ENCODE peak calls at places on chromosomes 12 and 14, in ten cellular contexts. U is stimulated activated CD4-positive, alpha-beta T cell treated with anti-CD3 and anti-CD28 coated beads, Interleukin-15, amount 100 ng/mL, for 1 hour; M is uterus; Z is KBM-7; L is activated CD4-positive, alpha-beta T cell treated with anti-CD3 and anti-CD28 coated beads for 48 hours; V is amygdala; Q is gastrocnemius medialis; A is AG10803; P is ACHN; D is NCI-H1092 treated with DMSO at 0.1 percent for 48 hours. O is an unnamed sample.
A peak's percentile ranks its signal among the peaks of the same experiment; 100 is the strongest.

GRCh38 chr12:39297946-39298345 is 145.0 kb downstream of the KIF21A start:
- DNase-seq in U (no peak), M (no peak), Z (no peak), L (no peak), V (no peak), Q (no peak), A (no peak), P (no peak), D (no peak), O (no peak)

GRCh38 chr12:8943565-8944186 is 5.8 kb downstream of the M6PR start:
- DNase-seq in U (no peak), M (no peak), Z (no peak), L (no peak), V (no peak), Q (no peak), A (no peak), P (no peak), D (no peak), O (no peak)

GRCh38 chr14:67187210-67187609 is 2.0 kb upstream of the GARIN2 start:
- DNase-seq in U (no peak), M (no peak), Z (no peak), L (no peak), V (no peak), Q (no peak), A (peak; percentile 72), P (peak; percentile 92), D (no peak), O (peak; percentile 67)

GRCh38 chr14:35420036-35420811 is 15.7 kb upstream of the NFKBIA start:
- DNase-seq in U (no peak), M (no peak), Z (no peak), L (no peak), V (no peak), Q (no peak), A (peak; percentile 84), P (peak; percentile 93), D (no peak), O (peak; percentile 65)

GRCh38 chr14:61484826-61485584 is 163.6 kb downstream of the PRKCH start:
- DNase-seq in U (no peak), M (no peak), Z (no peak), L (no peak), V (no peak), Q (no peak), A (no peak), P (no peak), D (no peak), O (no peak)

GRCh38 chr14:61184117-61184516 is 97.0 kb downstream of the TMEM30B start:
- DNase-seq in U (no peak), M (no peak), Z (no peak), L (no peak), V (no peak), Q (no peak), A (peak; percentile 98), P (no peak), D (no peak), O (peak; percentile 44)

GRCh38 chr12:75933136-75933535 is 98.4 kb downstream of the PHLDA1 start:
- DNase-seq in U (no peak), M (no peak), Z (no peak), L (no peak), V (no peak), Q (no peak), A (peak; percentile 84), P (peak; percentile 77), D (no peak), O (peak; percentile 59)

GRCh38 chr14:50928002-50928635 is 16.2 kb downstream of the PYGL start:
- DNase-seq in U (no peak), M (no peak), Z (peak; percentile 87), L (no peak), V (peak; percentile 15), Q (peak; percentile 27), A (peak; percentile 81), P (no peak), D (no peak), O (peak; percentile 83)

GRCh38 chr14:75647650-75648049 is 13.0 kb downstream of the ERG28 start:
- DNase-seq in U (no peak), M (no peak), Z (no peak), L (no peak), V (no peak), Q (peak; percentile 42), A (peak; percentile 26), P (peak; percentile 8), D (no peak), O (peak; percentile 57)